ENCODE peak calls at places on chromosomes 16 and 17, in four cellular contexts. H is CD8-positive, alpha-beta T cell; F is NCI-H460; Z is EL. E is an unnamed sample.

GRCh38 chr16:63617990-63618763 is 1503.7 kb downstream of the CDH11 start:
- DNase-seq in F (no peak), Z (no peak), H (no peak), E (no peak)

GRCh38 chr17:17243163-17243562 is 6.2 kb upstream of the FLCN start:
- DNase-seq in Z (no peak), F (no peak), H (no peak), E (no peak)

GRCh38 chr17:68431661-68432071 is 25.6 kb downstream of the WIPI1 start:
- DNase-seq in F (peak; percentile 58), H (peak; percentile 46), Z (peak; percentile 18), E (peak; percentile 43)

GRCh38 chr16:70156207-70156978 is 17.2 kb upstream of the CLEC18C start:
- DNase-seq in Z (no peak), H (no peak), F (no peak), E (no peak)

GRCh38 chr16:77227745-77228144 is 28.5 kb downstream of the SYCE1L start:
- DNase-seq in Z (no peak), H (no peak), F (no peak), E (no peak)

GRCh38 chr16:1002399-1003161 is 21.0 kb downstream of the SOX8 start:
- DNase-seq in H (peak; percentile 66), F (peak; percentile 82), Z (peak; percentile 82), E (no peak)

GRCh38 chr16:61792194-61792904 is 243.9 kb downstream of the CDH8 start:
- DNase-seq in H (no peak), Z (peak; percentile 94), F (peak; percentile 80), E (no peak)

GRCh38 chr16:49012961-49013726 is 268.5 kb downstream of the CBLN1 start:
- DNase-seq in H (no peak), F (no peak), Z (no peak), E (no peak)

GRCh38 chr17:61383689-61384201 is 15.9 kb upstream of the TBX2 start:
- DNase-seq in Z (no peak), F (no peak), H (no peak), E (no peak)

GRCh38 chr17:73657473-73658116 is 13.3 kb upstream of the SDK2 start:
- DNase-seq in Z (no peak), H (peak; percentile 35), F (peak; percentile 47), E (no peak)

GRCh38 chr16:84898447-84898846 is 78.7 kb downstream of the CRISPLD2 start:
- DNase-seq in Z (no peak), F (no peak), H (no peak), E (no peak)

GRCh38 chr16:13885700-13886099 is 34.3 kb upstream of the ERCC4 start:
- DNase-seq in H (no peak), Z (no peak), F (no peak), E (no peak)

GRCh38 chr16:57889960-57890751 is 80.8 kb downstream of the CNGB1 start:
- DNase-seq in H (no peak), F (no peak), Z (peak; percentile 51), E (no peak)

GRCh38 chr16:49588729-49589384 is 215.3 kb downstream of the C16orf78 start:
- DNase-seq in H (no peak), Z (no peak), F (no peak), E (no peak)

GRCh38 chr17:17693253-17693954 is 12.1 kb downstream of the RAI1 start:
- DNase-seq in Z (no peak), H (no peak), F (no peak), E (peak; percentile 65)

GRCh38 chr16:14309001-14309886 is 238.1 kb downstream of the MRTFB start:
- DNase-seq in Z (peak; percentile 53), F (no peak), H (peak; percentile 23), E (peak; percentile 34)

GRCh38 chr16:24124291-24124690 is 131.8 kb upstream of the CACNG3 start:
- DNase-seq in Z (no peak), F (no peak), H (no peak), E (no peak)

GRCh38 chr16:12420661-12421209 is 383.0 kb downstream of the CPPED1 start:
- DNase-seq in H (no peak), F (no peak), Z (no peak), E (no peak)

GRCh38 chr17:40819528-40820125 is 2.8 kb downstream of the KRT10 start:
- DNase-seq in H (no peak), Z (no peak), F (no peak), E (peak; percentile 6)

GRCh38 chr16:19831678-19832077 is 53.0 kb downstream of the GPRC5B start:
- DNase-seq in Z (peak; percentile 72), F (no peak), H (no peak), E (no peak)

GRCh38 chr16:84449156-84450140 is 55.0 kb downstream of the MEAK7 start:
- DNase-seq in Z (no peak), H (no peak), F (no peak), E (no peak)

GRCh38 chr16:88945473-88945872 is 31.5 kb downstream of the CBFA2T3 start:
- DNase-seq in H (no peak), F (no peak), Z (no peak), E (no peak)

GRCh38 chr17:32746698-32747097 is 130.2 kb downstream of the MYO1D start:
- DNase-seq in H (no peak), Z (peak; percentile 63), F (no peak), E (no peak)

GRCh38 chr17:1907818-1908698 is 78.3 kb downstream of the RPA1 start:
- DNase-seq in H (peak; percentile 8), Z (peak; percentile 29), F (no peak), E (no peak)

GRCh38 chr17:74937064-74938051 is 1.7 kb downstream of the OTOP3 start:
- DNase-seq in Z (no peak), F (no peak), H (no peak), E (no peak)

GRCh38 chr17:43453331-43453812 is 30.4 kb upstream of the DHX8 start:
- DNase-seq in Z (no peak), F (no peak), H (no peak), E (no peak)

GRCh38 chr16:78377312-78377711 is 277.9 kb downstream of the WWOX start:
- DNase-seq in Z (no peak), F (no peak), H (no peak), E (no peak)

GRCh38 chr17:28898261-28898955 is 875 bp upstream of the FLOT2 start:
- DNase-seq in H (no peak), F (no peak), Z (no peak), E (no peak)

GRCh38 chr16:27628216-27628945 is 78.4 kb downstream of the KATNIP start:
- DNase-seq in Z (no peak), F (no peak), H (no peak), E (no peak)

GRCh38 chr17:62792122-62792800 is 15.9 kb downstream of the MARCHF10 start:
- DNase-seq in F (peak; percentile 95), Z (peak; percentile 98), H (no peak), E (no peak)

GRCh38 chr16:89350701-89351380 is 133.3 kb downstream of the ZNF778 start:
- DNase-seq in Z (no peak), H (no peak), F (no peak), E (no peak)

GRCh38 chr17:48439875-48440505 is 10.0 kb upstream of the SKAP1 start:
- DNase-seq in H (peak; percentile 56), F (no peak), Z (no peak), E (no peak)

GRCh38 chr17:52233176-52233575 is 74.7 kb upstream of the CA10 start:
- DNase-seq in F (no peak), H (no peak), Z (no peak), E (no peak)

GRCh38 chr17:39517224-39517623 is 55.9 kb downstream of the CDK12 start:
- DNase-seq in Z (no peak), H (no peak), F (no peak), E (no peak)

GRCh38 chr17:9313346-9313745 is 262.3 kb downstream of the STX8 start:
- DNase-seq in Z (no peak), F (no peak), H (no peak), E (no peak)

E was measured in HuH-7.5.